ENCODE peak calls at places on chromosome 16, in four cellular contexts. One of them, this sample, is unnamed.

GRCh38 chr16:87924041-87924851 is 12.1 kb downstream of the CA5A start:
- DNase-seq in K562: no peak
- DNase-seq in GM12878: peak
- DNase-seq in HL-60: no peak
- DNase-seq in this sample: peak

GRCh38 chr16:21163576-21163975 is 5.1 kb downstream of the LDAF1 start:
- DNase-seq in GM12878: no peak
- DNase-seq in K562: no peak
- DNase-seq in HL-60: no peak
- DNase-seq in this sample: no peak

GRCh38 chr16:65377131-65377649 is 255.3 kb upstream of the CDH11 start:
- DNase-seq in HL-60: no peak
- DNase-seq in GM12878: no peak
- DNase-seq in K562: no peak
- DNase-seq in this sample: no peak

GRCh38 chr16:87115646-87116045 is 201.5 kb downstream of the C16orf95 start:
- DNase-seq in K562: no peak
- DNase-seq in HL-60: no peak
- DNase-seq in GM12878: no peak
- DNase-seq in this sample: no peak

GRCh38 chr16:21279501-21279900 is 1.4 kb upstream of the CRYM start:
- DNase-seq in HL-60: no peak
- DNase-seq in K562: no peak
- DNase-seq in GM12878: no peak
- DNase-seq in this sample: no peak

GRCh38 chr16:50314665-50315064 is 48.3 kb downstream of the ADCY7 start:
- DNase-seq in K562: no peak
- DNase-seq in HL-60: no peak
- DNase-seq in GM12878: no peak
- DNase-seq in this sample: no peak

GRCh38 chr16:5607169-5607568 is 509.6 kb upstream of the EEF2KMT start:
- DNase-seq in GM12878: no peak
- DNase-seq in K562: no peak
- DNase-seq in HL-60: no peak
- DNase-seq in this sample: no peak

GRCh38 chr16:19980866-19981265 is 92.8 kb downstream of the GPR139 start:
- DNase-seq in GM12878: no peak
- DNase-seq in K562: peak
- DNase-seq in HL-60: no peak
- DNase-seq in this sample: no peak

GRCh38 chr16:59988591-59988990 is 1254.5 kb upstream of the GOT2 start:
- DNase-seq in GM12878: no peak
- DNase-seq in HL-60: no peak
- DNase-seq in K562: no peak
- DNase-seq in this sample: no peak

GRCh38 chr16:78976212-78976611 is 624.3 kb downstream of the MAF start:
- DNase-seq in K562: no peak
- DNase-seq in HL-60: no peak
- DNase-seq in GM12878: no peak
- DNase-seq in this sample: no peak

GRCh38 chr16:19344224-19344801 is 58.8 kb downstream of the CLEC19A start:
- DNase-seq in K562: no peak
- DNase-seq in GM12878: no peak
- DNase-seq in HL-60: no peak
- DNase-seq in this sample: no peak

GRCh38 chr16:293043-293775 is 10.2 kb downstream of the PDIA2 start:
- DNase-seq in K562: no peak
- DNase-seq in GM12878: no peak
- DNase-seq in HL-60: no peak
- DNase-seq in this sample: no peak

GRCh38 chr16:29664133-29664912 is 1.3 kb downstream of the SPN start:
- DNase-seq in HL-60: peak
- DNase-seq in GM12878: no peak
- DNase-seq in K562: peak
- DNase-seq in this sample: no peak

GRCh38 chr16:88069397-88070168 is 118.3 kb downstream of the BANP start:
- DNase-seq in GM12878: peak
- DNase-seq in HL-60: no peak
- DNase-seq in K562: no peak
- DNase-seq in this sample: peak

GRCh38 chr16:11234884-11235702 is 20.9 kb downstream of the SOCS1 start:
- DNase-seq in HL-60: peak
- DNase-seq in GM12878: no peak
- DNase-seq in K562: no peak
- DNase-seq in this sample: no peak

GRCh38 chr16:79359082-79359481 is 241.5 kb downstream of the MAF start:
- DNase-seq in K562: no peak
- DNase-seq in HL-60: no peak
- DNase-seq in GM12878: no peak
- DNase-seq in this sample: no peak

GRCh38 chr16:25109643-25110042 is 1.9 kb upstream of the LCMT1 start:
- DNase-seq in HL-60: no peak
- DNase-seq in GM12878: no peak
- DNase-seq in K562: no peak
- DNase-seq in this sample: no peak

GRCh38 chr16:10950393-10950792 is 6.0 kb downstream of the CLEC16A start:
- DNase-seq in K562: no peak
- DNase-seq in GM12878: no peak
- DNase-seq in HL-60: no peak
- DNase-seq in this sample: no peak

GRCh38 chr16:17602678-17603077 is 131.9 kb upstream of the XYLT1 start:
- DNase-seq in K562: no peak
- DNase-seq in HL-60: peak
- DNase-seq in GM12878: no peak
- DNase-seq in this sample: no peak

GRCh38 chr16:12801511-12802042 is 2.1 kb downstream of the CPPED1 start:
- DNase-seq in GM12878: peak
- DNase-seq in HL-60: peak
- DNase-seq in K562: peak
- DNase-seq in this sample: peak

GRCh38 chr16:78704421-78704820 is 605.0 kb downstream of the WWOX start:
- DNase-seq in HL-60: no peak
- DNase-seq in GM12878: no peak
- DNase-seq in K562: no peak
- DNase-seq in this sample: no peak

GRCh38 chr16:19659554-19659953 is 58.5 kb downstream of the KNOP1 start:
- DNase-seq in HL-60: no peak
- DNase-seq in GM12878: no peak
- DNase-seq in K562: no peak
- DNase-seq in this sample: no peak

GRCh38 chr16:83713597-83713996 is 94.2 kb upstream of the HSBP1 start:
- DNase-seq in HL-60: no peak
- DNase-seq in K562: peak
- DNase-seq in GM12878: no peak
- DNase-seq in this sample: no peak

GRCh38 chr16:22007509-22008214 is at the start of gene MOSMO:
- DNase-seq in K562: peak
- DNase-seq in GM12878: no peak
- DNase-seq in HL-60: peak
- DNase-seq in this sample: peak

GRCh38 chr16:58501242-58502131 is 1.5 kb downstream of the NDRG4 start:
- DNase-seq in GM12878: no peak
- DNase-seq in HL-60: no peak
- DNase-seq in K562: peak
- DNase-seq in this sample: no peak

GRCh38 chr16:81600275-81600674 is 155.7 kb downstream of the CMIP start:
- DNase-seq in GM12878: no peak
- DNase-seq in HL-60: no peak
- DNase-seq in K562: no peak
- DNase-seq in this sample: no peak

GRCh38 chr16:47949276-47949675 is 206.5 kb downstream of the ABCC12 start:
- DNase-seq in K562: no peak
- DNase-seq in HL-60: no peak
- DNase-seq in GM12878: no peak
- DNase-seq in this sample: no peak

GRCh38 chr16:23131436-23131835 is 17.8 kb downstream of the USP31 start:
- DNase-seq in HL-60: no peak
- DNase-seq in K562: no peak
- DNase-seq in GM12878: no peak
- DNase-seq in this sample: no peak

GRCh38 chr16:77191259-77191969 is 424 bp downstream of the MON1B start:
- DNase-seq in K562: peak
- DNase-seq in GM12878: no peak
- DNase-seq in HL-60: no peak
- DNase-seq in this sample: no peak

GRCh38 chr16:89099905-89100304 is 6.3 kb downstream of the ACSF3 start:
- DNase-seq in HL-60: peak
- DNase-seq in K562: no peak
- DNase-seq in GM12878: no peak
- DNase-seq in this sample: no peak

GRCh38 chr16:89096768-89097527 is 3.3 kb downstream of the ACSF3 start:
- DNase-seq in HL-60: no peak
- DNase-seq in GM12878: no peak
- DNase-seq in K562: no peak
- DNase-seq in this sample: no peak

GRCh38 chr16:89100601-89101302 is 7.1 kb downstream of the ACSF3 start:
- DNase-seq in HL-60: no peak
- DNase-seq in K562: no peak
- DNase-seq in GM12878: no peak
- DNase-seq in this sample: no peak

GRCh38 chr16:89097528-89097846 is 3.8 kb downstream of the ACSF3 start:
- DNase-seq in HL-60: no peak
- DNase-seq in K562: no peak
- DNase-seq in GM12878: no peak
- DNase-seq in this sample: no peak

DNA sequence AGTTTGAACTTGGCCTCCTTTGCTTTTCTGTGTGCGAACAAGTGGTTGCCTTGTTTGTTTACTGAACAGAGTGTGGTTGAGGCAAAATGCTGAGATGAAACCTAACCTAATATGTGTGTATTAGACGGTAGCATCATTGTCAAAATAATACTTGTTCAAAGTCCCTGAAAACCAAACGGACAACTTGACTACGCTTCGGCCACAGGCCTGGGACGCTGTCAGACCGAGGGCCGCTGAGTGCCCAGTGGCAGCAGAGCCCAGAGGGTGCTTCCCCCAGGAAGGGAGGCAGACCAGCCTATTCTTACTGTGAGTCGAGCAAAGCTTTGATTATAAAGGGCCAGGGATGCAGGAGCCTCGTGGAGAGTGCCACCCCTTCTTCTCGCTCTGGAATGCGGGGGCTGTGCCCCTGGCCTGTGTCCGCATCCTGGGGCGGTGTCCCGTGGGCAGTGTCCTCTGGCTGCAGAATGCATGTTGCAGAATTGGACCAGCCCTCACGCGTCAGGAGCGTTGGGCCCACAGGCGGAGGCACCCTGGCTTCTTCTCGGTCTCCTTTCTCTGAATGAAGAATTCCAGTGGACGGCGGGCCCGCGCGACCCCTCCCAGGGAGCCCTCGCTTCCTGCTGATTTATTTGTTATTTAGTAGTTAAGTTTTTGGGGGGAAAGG is 5.2 kb downstream of the ACSF3 start:
- DNase-seq in HL-60: no peak
- DNase-seq in GM12878: no peak
- DNase-seq in K562: no peak
- DNase-seq in this sample: no peak
- TF ChIP-seq SPI1 in HL-60: no peak
- TF ChIP-seq SPI1 in GM12878: no peak
- TF ChIP-seq SPI1 in K562: no peak
- TF ChIP-seq SPI1 in this sample: no peak

GRCh38 chr16:66758086-66758485 is 6.7 kb upstream of the DYNC1LI2 start:
- DNase-seq in HL-60: no peak
- DNase-seq in GM12878: no peak
- DNase-seq in K562: no peak
- DNase-seq in this sample: no peak
- TF ChIP-seq SPI1 in HL-60: no peak
- TF ChIP-seq SPI1 in GM12878: no peak
- TF ChIP-seq SPI1 in K562: no peak
- TF ChIP-seq SPI1 in this sample: no peak

DNA sequence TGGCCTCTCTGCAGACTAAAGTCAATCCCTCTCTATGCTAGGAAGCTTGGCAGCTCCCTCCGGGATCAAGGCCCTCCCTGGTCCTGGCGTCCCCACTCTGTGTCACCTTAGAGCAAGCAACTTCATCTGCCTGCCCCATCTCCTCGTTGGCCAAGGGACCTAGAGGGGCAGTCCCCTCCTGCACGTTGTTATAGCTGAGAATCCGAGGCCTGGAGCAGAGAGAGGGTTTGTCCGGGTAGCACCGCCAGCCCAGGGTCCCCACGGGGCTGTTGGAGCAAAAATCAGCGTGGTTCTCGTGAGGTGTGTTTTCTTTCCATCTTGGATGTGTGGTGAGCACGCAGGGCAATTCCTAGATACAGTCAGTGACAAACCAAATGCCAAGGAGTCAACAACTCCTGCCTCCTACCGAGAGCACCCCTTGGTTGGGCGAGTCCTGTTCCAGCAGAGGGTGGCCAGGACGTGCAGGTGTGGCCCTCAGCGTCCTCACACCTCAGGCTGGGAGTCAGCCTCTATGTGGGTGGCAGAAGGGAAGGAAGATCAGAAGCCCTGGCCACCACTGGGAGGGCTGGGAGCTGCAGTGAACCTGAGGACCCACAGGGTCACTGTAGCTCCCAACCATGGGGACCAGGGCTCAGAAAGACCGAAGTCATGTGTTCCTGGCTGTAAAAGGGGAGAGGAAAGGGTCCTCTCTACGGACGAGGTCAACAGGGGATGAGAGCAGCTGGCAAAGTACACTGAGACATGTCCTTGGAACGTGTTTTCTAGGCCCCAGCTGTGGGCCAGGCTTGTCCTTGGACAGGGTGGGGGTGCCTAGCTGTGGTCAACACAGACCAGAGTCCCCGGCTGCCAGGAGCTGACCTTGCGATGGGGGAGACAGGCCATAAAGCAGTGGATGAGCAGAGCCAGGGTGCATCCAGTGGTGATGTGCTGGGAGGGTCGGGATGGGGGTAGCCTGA is 85.6 kb upstream of the CIBAR2 start:
- DNase-seq in HL-60: no peak
- DNase-seq in K562: no peak
- DNase-seq in GM12878: no peak
- DNase-seq in this sample: no peak
- TF ChIP-seq SPI1 in HL-60: no peak
- TF ChIP-seq SPI1 in K562: no peak
- TF ChIP-seq SPI1 in GM12878: no peak
- TF ChIP-seq SPI1 in this sample: no peak

DNA sequence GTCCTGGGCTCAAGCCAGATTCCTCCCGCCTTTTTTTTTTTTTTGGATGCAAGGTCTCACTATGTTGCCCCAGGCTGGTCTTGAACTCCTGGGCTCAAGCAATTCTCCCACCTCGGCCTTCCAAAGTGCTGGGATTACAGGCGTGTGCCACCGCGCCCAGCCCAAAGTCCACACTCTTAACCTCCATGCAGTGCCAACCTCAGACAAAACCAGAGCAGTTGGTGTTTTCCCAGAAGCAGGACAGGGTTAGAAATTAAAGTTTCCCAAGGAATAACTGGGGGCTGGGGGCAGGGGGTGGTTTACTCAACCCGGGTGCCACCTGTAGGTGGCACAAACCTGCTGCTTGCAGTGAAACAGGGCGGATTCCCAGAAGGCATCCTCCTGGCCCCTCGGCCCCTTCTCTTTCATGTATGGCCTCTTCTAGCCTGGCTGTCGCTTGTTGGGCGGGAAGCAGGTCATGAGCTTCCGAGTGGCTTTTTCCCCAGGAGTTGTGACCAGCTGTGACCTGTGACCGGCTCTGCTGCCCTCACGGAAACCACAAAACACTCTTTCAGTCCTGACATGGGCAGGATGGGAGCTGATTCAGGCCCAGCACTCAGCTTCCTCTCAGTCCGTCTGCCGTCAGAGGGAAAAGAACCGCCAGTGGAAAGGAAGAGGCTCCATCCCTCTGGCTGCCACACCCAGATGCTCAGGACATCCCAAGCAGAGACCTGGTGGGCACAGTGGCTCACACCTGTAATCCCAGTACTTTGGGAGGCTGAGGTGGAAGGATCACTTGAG is 25.6 kb upstream of the USP7 start:
- DNase-seq in GM12878: no peak
- DNase-seq in HL-60: no peak
- DNase-seq in K562: no peak
- DNase-seq in this sample: no peak
- TF ChIP-seq SPI1 in GM12878: no peak
- TF ChIP-seq SPI1 in HL-60: no peak
- TF ChIP-seq SPI1 in K562: no peak
- TF ChIP-seq SPI1 in this sample: no peak

This sample was measured in GM12891.